ENCODE peak calls at places on chromosomes 12 and 14, in four cellular contexts. T, P, K and R are unnamed samples.

GRCh38 chr14:64880382-64881121 is 845 bp upstream of the SPTB start:
- DNase-seq in T (no peak), P (no peak), K (peak; percentile 81), R (peak; percentile 40)

GRCh38 chr12:125079943-125080645 is 14.9 kb downstream of the AACS start:
- DNase-seq in T (no peak), P (no peak), K (no peak), R (no peak)

GRCh38 chr14:50599700-50600444 is 39.9 kb downstream of the ATL1 start:
- DNase-seq in T (peak; percentile 36), P (no peak), K (peak; percentile 6), R (peak; percentile 62)

GRCh38 chr12:70197362-70197744 is 45.9 kb upstream of the CNOT2 start:
- DNase-seq in T (no peak), P (no peak), K (no peak), R (no peak)

GRCh38 chr12:18966927-18967326 is 162.6 kb upstream of the PLEKHA5 start:
- DNase-seq in T (no peak), P (no peak), K (no peak), R (no peak)

GRCh38 chr14:52801014-52801708 is 9.8 kb upstream of the GNPNAT1 start:
- DNase-seq in T (no peak), P (no peak), K (no peak), R (peak; percentile 43)

GRCh38 chr12:52691076-52691764 is 11.0 kb upstream of the KRT1 start:
- DNase-seq in T (no peak), P (no peak), K (no peak), R (no peak)

GRCh38 chr12:92138144-92138543 is 7.5 kb downstream of the BTG1 start:
- DNase-seq in T (no peak), P (no peak), K (no peak), R (no peak)

GRCh38 chr12:62586850-62587249 is 120.2 kb downstream of the MON2 start:
- DNase-seq in T (no peak), P (no peak), K (no peak), R (no peak)

GRCh38 chr12:102172436-102172835 is 25.2 kb downstream of the PMCH start:
- DNase-seq in T (no peak), P (no peak), K (no peak), R (no peak)
- TF ChIP-seq POLR2AphosphoS2 in T (no peak), P (no peak), K (no peak), R (no peak)

GRCh38 chr12:105033851-105034250 is 47.7 kb downstream of the NOPCHAP1 start:
- DNase-seq in T (no peak), P (no peak), K (no peak), R (no peak)

GRCh38 chr12:105040476-105040875 is 43.8 kb downstream of the ALDH1L2 start:
- DNase-seq in T (peak; percentile 14), P (no peak), K (no peak), R (no peak)

GRCh38 chr12:105032703-105033357 is 46.7 kb downstream of the NOPCHAP1 start:
- DNase-seq in T (no peak), P (no peak), K (no peak), R (no peak)

GRCh38 chr12:105041186-105041585 is 43.1 kb downstream of the ALDH1L2 start:
- DNase-seq in T (no peak), P (no peak), K (no peak), R (no peak)

DNA sequence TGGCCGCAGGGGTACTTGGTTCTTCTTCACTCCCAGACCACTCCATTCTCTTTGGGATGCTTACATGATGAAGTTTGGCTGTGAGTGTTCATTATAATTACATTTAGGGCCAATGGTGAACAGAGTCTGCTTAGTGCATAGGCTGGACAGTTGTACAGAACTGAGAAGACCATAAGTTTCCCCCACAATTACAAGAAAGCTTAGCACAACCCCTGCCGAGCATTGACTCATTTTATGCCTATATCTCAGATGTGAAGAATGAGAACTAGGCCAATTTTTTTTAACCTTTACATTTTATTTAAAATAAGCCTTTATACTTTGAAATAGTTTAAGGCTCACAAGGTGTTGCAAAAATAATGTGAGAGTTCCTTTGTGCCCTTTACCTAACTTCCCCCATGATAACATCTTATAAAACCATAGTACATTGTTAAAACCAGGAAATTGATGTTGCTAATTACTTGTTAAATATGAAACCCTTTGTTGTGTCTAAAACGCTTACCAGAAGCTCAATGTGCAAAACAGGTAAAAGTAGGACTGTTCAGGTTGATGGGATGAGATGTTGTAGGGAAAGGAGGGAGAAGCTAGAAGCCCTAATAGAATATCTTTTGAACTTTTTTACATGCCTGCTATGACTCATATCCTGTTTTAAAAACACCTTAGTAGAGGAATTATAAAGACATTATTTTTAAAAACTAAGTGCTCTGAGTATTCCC is 47.2 kb downstream of the ALDH1L2 start:
- DNase-seq in T (no peak), P (no peak), K (no peak), R (no peak)
- TF ChIP-seq POLR2AphosphoS2 in T (no peak), P (no peak), K (no peak), R (no peak)

GRCh38 chr14:31703056-31703455 is 141.9 kb downstream of the NUBPL start:
- DNase-seq in T (no peak), P (no peak), K (no peak), R (no peak)
- TF ChIP-seq POLR2AphosphoS2 in T (no peak), P (no peak), K (no peak), R (no peak)

GRCh38 chr14:87449016-87449415 is 544.0 kb downstream of the GALC start:
- DNase-seq in T (no peak), P (no peak), K (no peak), R (no peak)
- TF ChIP-seq POLR2AphosphoS2 in T (no peak), P (no peak), K (no peak), R (no peak)

GRCh38 chr12:122394626-122395194 is 27.8 kb downstream of the CLIP1 start:
- DNase-seq in T (no peak), P (no peak), K (no peak), R (no peak)

GRCh38 chr12:122395319-122395718 is 27.1 kb downstream of the CLIP1 start:
- DNase-seq in T (no peak), P (no peak), K (no peak), R (peak; percentile 44)

GRCh38 chr12:122393822-122394221 is 28.6 kb downstream of the CLIP1 start:
- DNase-seq in T (no peak), P (no peak), K (no peak), R (no peak)

GRCh38 chr12:122389677-122390076 is 32.8 kb downstream of the CLIP1 start:
- DNase-seq in T (no peak), P (no peak), K (no peak), R (no peak)

DNA sequence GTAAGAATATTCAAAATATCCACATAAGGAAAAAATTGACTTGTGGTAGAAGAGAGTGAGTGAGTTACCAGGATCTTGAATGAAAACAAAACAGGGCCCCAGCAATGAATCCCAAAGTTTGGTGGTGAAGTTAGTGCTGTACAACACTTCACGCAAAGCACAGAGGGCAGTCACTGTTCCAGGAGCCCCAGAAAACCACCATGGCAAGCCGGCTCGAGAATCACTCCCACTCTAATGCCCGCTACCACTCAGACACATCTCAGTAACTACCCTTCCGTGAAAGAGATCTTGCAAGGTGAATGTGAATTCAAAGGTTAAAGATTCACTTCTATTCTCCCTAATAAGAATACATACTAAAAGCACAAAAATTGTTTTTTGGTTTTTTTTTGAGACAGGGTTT is 30.1 kb downstream of the CLIP1 start:
- DNase-seq in T (no peak), P (no peak), K (no peak), R (no peak)
- TF ChIP-seq POLR2AphosphoS2 in T (no peak), P (no peak), K (no peak), R (no peak)

DNA sequence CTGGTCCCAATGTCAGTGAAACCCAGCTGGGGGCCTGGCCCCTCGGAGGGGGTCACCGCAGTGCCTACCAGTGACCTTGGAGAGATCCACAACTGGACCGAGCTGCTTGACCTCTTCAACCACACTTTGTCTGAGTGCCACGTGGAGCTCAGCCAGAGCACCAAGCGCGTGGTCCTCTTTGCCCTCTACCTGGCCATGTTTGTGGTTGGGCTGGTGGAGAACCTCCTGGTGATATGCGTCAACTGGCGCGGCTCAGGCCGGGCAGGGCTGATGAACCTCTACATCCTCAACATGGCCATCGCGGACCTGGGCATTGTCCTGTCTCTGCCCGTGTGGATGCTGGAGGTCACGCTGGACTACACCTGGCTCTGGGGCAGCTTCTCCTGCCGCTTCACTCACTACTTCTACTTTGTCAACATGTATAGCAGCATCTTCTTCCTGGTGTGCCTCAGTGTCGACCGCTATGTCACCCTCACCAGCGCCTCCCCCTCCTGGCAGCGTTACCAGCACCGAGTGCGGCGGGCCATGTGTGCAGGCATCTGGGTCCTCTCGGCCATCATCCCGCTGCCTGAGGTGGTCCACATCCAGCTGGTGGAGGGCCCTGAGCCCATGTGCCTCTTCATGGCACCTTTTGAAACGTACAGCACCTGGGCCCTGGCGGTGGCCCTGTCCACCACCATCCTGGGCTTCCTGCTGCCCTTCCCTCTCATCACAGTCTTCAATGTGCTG is 11.0 kb downstream of the ZBTB39 start:
- DNase-seq in T (no peak), P (no peak), K (no peak), R (no peak)
- TF ChIP-seq POLR2AphosphoS2 in T (no peak), P (no peak), K (no peak), R (no peak)

GRCh38 chr14:45787167-45787566 is 534.2 kb upstream of the MIS18BP1 start:
- DNase-seq in T (no peak), P (no peak), K (no peak), R (no peak)
- TF ChIP-seq POLR2AphosphoS2 in T (no peak), P (no peak), K (no peak), R (no peak)

GRCh38 chr12:40693503-40693863 is 1.2 kb downstream of the CNTN1 start:
- DNase-seq in T (no peak), P (no peak), K (no peak), R (peak; percentile 77)
- TF ChIP-seq POLR2AphosphoS2 in T (no peak), P (no peak), K (no peak), R (no peak)

GRCh38 chr12:57242329-57242690 is 8.7 kb downstream of the STAC3 start:
- DNase-seq in T (no peak), P (no peak), K (no peak), R (no peak)

GRCh38 chr12:57242691-57243454 is 8.1 kb downstream of the STAC3 start:
- DNase-seq in T (peak; percentile 38), P (no peak), K (peak; percentile 76), R (peak; percentile 82)

GRCh38 chr12:57240926-57241555 is 9.9 kb downstream of the STAC3 start:
- DNase-seq in T (no peak), P (no peak), K (no peak), R (no peak)

GRCh38 chr12:57240069-57240921 is 10.7 kb downstream of the STAC3 start:
- DNase-seq in T (no peak), P (no peak), K (peak; percentile 49), R (peak; percentile 65)

GRCh38 chr12:57241556-57242310 is 9.3 kb downstream of the STAC3 start:
- DNase-seq in T (no peak), P (no peak), K (no peak), R (no peak)
- TF ChIP-seq POLR2AphosphoS2 in T (no peak), P (no peak), K (no peak), R (no peak)